ENCODE peak calls at places on chromosome 11, in ten cellular contexts. One of them, this sample, is unnamed.
A peak's percentile ranks its signal among the peaks of the same experiment; 100 is the strongest.

GRCh38 chr11:111585371-111585770 is 16.9 kb upstream of the SIK2 start:
- DNase-seq in cardiac muscle cell: peak; percentile 82
- DNase-seq in colonic mucosa: no peak
- DNase-seq in kidney: no peak
- DNase-seq in brain microvascular endothelial cell: peak; percentile 91
- DNase-seq in A549: no peak
- DNase-seq in SK-N-SH: no peak
- DNase-seq in astrocyte: peak; percentile 79
- DNase-seq in suprapubic skin: no peak
- DNase-seq in right lobe of liver: no peak
- DNase-seq in this sample: no peak

GRCh38 chr11:16788141-16789060 is 50.0 kb downstream of the C11orf58 start:
- DNase-seq in cardiac muscle cell: peak; percentile 84
- DNase-seq in colonic mucosa: peak; percentile 63
- DNase-seq in kidney: peak; percentile 86
- DNase-seq in brain microvascular endothelial cell: peak; percentile 63
- DNase-seq in A549: peak; percentile 70
- DNase-seq in SK-N-SH: peak; percentile 83
- DNase-seq in astrocyte: peak; percentile 79
- DNase-seq in suprapubic skin: no peak
- DNase-seq in right lobe of liver: peak; percentile 84
- DNase-seq in this sample: peak; percentile 90

GRCh38 chr11:57269580-57270021 is 32.6 kb upstream of the APLNR start:
- DNase-seq in cardiac muscle cell: peak; percentile 25
- DNase-seq in colonic mucosa: no peak
- DNase-seq in kidney: peak; percentile 75
- DNase-seq in brain microvascular endothelial cell: no peak
- DNase-seq in A549: no peak
- DNase-seq in SK-N-SH: no peak
- DNase-seq in astrocyte: no peak
- DNase-seq in suprapubic skin: no peak
- DNase-seq in right lobe of liver: no peak
- DNase-seq in this sample: no peak

GRCh38 chr11:101444164-101444563 is 139.6 kb downstream of the TRPC6 start:
- DNase-seq in cardiac muscle cell: no peak
- DNase-seq in colonic mucosa: peak; percentile 27
- DNase-seq in kidney: no peak
- DNase-seq in brain microvascular endothelial cell: no peak
- DNase-seq in A549: no peak
- DNase-seq in SK-N-SH: no peak
- DNase-seq in astrocyte: no peak
- DNase-seq in suprapubic skin: no peak
- DNase-seq in right lobe of liver: no peak
- DNase-seq in this sample: no peak

GRCh38 chr11:126481303-126481680 is 125.8 kb downstream of the ST3GAL4 start:
- DNase-seq in cardiac muscle cell: no peak
- DNase-seq in colonic mucosa: no peak
- DNase-seq in kidney: no peak
- DNase-seq in brain microvascular endothelial cell: no peak
- DNase-seq in A549: no peak
- DNase-seq in SK-N-SH: no peak
- DNase-seq in astrocyte: no peak
- DNase-seq in suprapubic skin: no peak
- DNase-seq in right lobe of liver: no peak
- DNase-seq in this sample: no peak

GRCh38 chr11:121231576-121232278 is 60.8 kb upstream of the SC5D start:
- DNase-seq in cardiac muscle cell: no peak
- DNase-seq in colonic mucosa: peak; percentile 36
- DNase-seq in kidney: no peak
- DNase-seq in brain microvascular endothelial cell: no peak
- DNase-seq in A549: no peak
- DNase-seq in SK-N-SH: no peak
- DNase-seq in astrocyte: no peak
- DNase-seq in suprapubic skin: no peak
- DNase-seq in right lobe of liver: peak; percentile 95
- DNase-seq in this sample: no peak

GRCh38 chr11:65559951-65560537 is 1.9 kb upstream of the LTBP3 start:
- DNase-seq in cardiac muscle cell: peak; percentile 62
- DNase-seq in colonic mucosa: peak; percentile 63
- DNase-seq in kidney: peak; percentile 64
- DNase-seq in brain microvascular endothelial cell: peak; percentile 46
- DNase-seq in A549: peak; percentile 90
- DNase-seq in SK-N-SH: no peak
- DNase-seq in astrocyte: peak; percentile 55
- DNase-seq in suprapubic skin: no peak
- DNase-seq in right lobe of liver: no peak
- DNase-seq in this sample: peak; percentile 85

GRCh38 chr11:15602779-15603178 is 488.1 kb downstream of the INSC start:
- DNase-seq in cardiac muscle cell: no peak
- DNase-seq in colonic mucosa: no peak
- DNase-seq in kidney: no peak
- DNase-seq in brain microvascular endothelial cell: no peak
- DNase-seq in A549: no peak
- DNase-seq in SK-N-SH: no peak
- DNase-seq in astrocyte: no peak
- DNase-seq in suprapubic skin: no peak
- DNase-seq in right lobe of liver: no peak
- DNase-seq in this sample: no peak

GRCh38 chr11:10443721-10444120 is 11.3 kb upstream of the AMPD3 start:
- DNase-seq in cardiac muscle cell: no peak
- DNase-seq in colonic mucosa: no peak
- DNase-seq in kidney: no peak
- DNase-seq in brain microvascular endothelial cell: no peak
- DNase-seq in A549: no peak
- DNase-seq in SK-N-SH: no peak
- DNase-seq in astrocyte: no peak
- DNase-seq in suprapubic skin: no peak
- DNase-seq in right lobe of liver: no peak
- DNase-seq in this sample: no peak

GRCh38 chr11:68978931-68979591 is 1.7 kb downstream of the MRGPRD start:
- DNase-seq in cardiac muscle cell: no peak
- DNase-seq in colonic mucosa: no peak
- DNase-seq in kidney: peak; percentile 64
- DNase-seq in brain microvascular endothelial cell: no peak
- DNase-seq in A549: no peak
- DNase-seq in SK-N-SH: peak; percentile 59
- DNase-seq in astrocyte: no peak
- DNase-seq in suprapubic skin: peak; percentile 75
- DNase-seq in right lobe of liver: peak; percentile 33
- DNase-seq in this sample: no peak

GRCh38 chr11:43984519-43985385 is 42.3 kb downstream of the C11orf96 start:
- DNase-seq in cardiac muscle cell: no peak
- DNase-seq in colonic mucosa: no peak
- DNase-seq in kidney: peak; percentile 84
- DNase-seq in brain microvascular endothelial cell: no peak
- DNase-seq in A549: no peak
- DNase-seq in SK-N-SH: no peak
- DNase-seq in astrocyte: no peak
- DNase-seq in suprapubic skin: no peak
- DNase-seq in right lobe of liver: peak; percentile 65
- DNase-seq in this sample: no peak

GRCh38 chr11:61609970-61610347 is 29.1 kb upstream of the SYT7 start:
- DNase-seq in cardiac muscle cell: no peak
- DNase-seq in colonic mucosa: peak; percentile 43
- DNase-seq in kidney: no peak
- DNase-seq in brain microvascular endothelial cell: no peak
- DNase-seq in A549: peak; percentile 35
- DNase-seq in SK-N-SH: peak; percentile 51
- DNase-seq in astrocyte: no peak
- DNase-seq in suprapubic skin: no peak
- DNase-seq in right lobe of liver: no peak
- DNase-seq in this sample: no peak

GRCh38 chr11:2892215-2893020 is 6.8 kb upstream of the CDKN1C start:
- DNase-seq in cardiac muscle cell: peak; percentile 74
- DNase-seq in colonic mucosa: peak; percentile 72
- DNase-seq in kidney: peak; percentile 94
- DNase-seq in brain microvascular endothelial cell: no peak
- DNase-seq in A549: peak; percentile 49
- DNase-seq in SK-N-SH: peak; percentile 92
- DNase-seq in astrocyte: peak; percentile 28
- DNase-seq in suprapubic skin: no peak
- DNase-seq in right lobe of liver: peak; percentile 67
- DNase-seq in this sample: no peak

GRCh38 chr11:64406221-64406946 is 47.4 kb downstream of the RPS6KA4 start:
- DNase-seq in cardiac muscle cell: peak; percentile 57
- DNase-seq in colonic mucosa: peak; percentile 39
- DNase-seq in kidney: peak; percentile 92
- DNase-seq in brain microvascular endothelial cell: no peak
- DNase-seq in A549: no peak
- DNase-seq in SK-N-SH: peak; percentile 50
- DNase-seq in astrocyte: no peak
- DNase-seq in suprapubic skin: no peak
- DNase-seq in right lobe of liver: peak; percentile 52
- DNase-seq in this sample: no peak

GRCh38 chr11:88281317-88281712 is 56.2 kb downstream of the CTSC start:
- DNase-seq in cardiac muscle cell: peak; percentile 26
- DNase-seq in colonic mucosa: no peak
- DNase-seq in kidney: no peak
- DNase-seq in brain microvascular endothelial cell: no peak
- DNase-seq in A549: peak; percentile 11
- DNase-seq in SK-N-SH: no peak
- DNase-seq in astrocyte: no peak
- DNase-seq in suprapubic skin: no peak
- DNase-seq in right lobe of liver: no peak
- DNase-seq in this sample: no peak

GRCh38 chr11:88100161-88100560 is 75.1 kb downstream of the RAB38 start:
- DNase-seq in cardiac muscle cell: no peak
- DNase-seq in colonic mucosa: no peak
- DNase-seq in kidney: no peak
- DNase-seq in brain microvascular endothelial cell: no peak
- DNase-seq in A549: no peak
- DNase-seq in SK-N-SH: no peak
- DNase-seq in astrocyte: no peak
- DNase-seq in suprapubic skin: no peak
- DNase-seq in right lobe of liver: no peak
- DNase-seq in this sample: no peak

GRCh38 chr11:62664405-62665074 is 470 bp downstream of the C11orf98 start:
- DNase-seq in cardiac muscle cell: peak; percentile 57
- DNase-seq in colonic mucosa: peak; percentile 50
- DNase-seq in kidney: peak; percentile 86
- DNase-seq in brain microvascular endothelial cell: no peak
- DNase-seq in A549: peak; percentile 72
- DNase-seq in SK-N-SH: peak; percentile 73
- DNase-seq in astrocyte: peak; percentile 53
- DNase-seq in suprapubic skin: no peak
- DNase-seq in right lobe of liver: no peak
- DNase-seq in this sample: peak; percentile 51
- TF ChIP-seq CTCF in cardiac muscle cell: no peak
- TF ChIP-seq CTCF in colonic mucosa: no peak
- TF ChIP-seq CTCF in kidney: no peak
- TF ChIP-seq CTCF in brain microvascular endothelial cell: no peak
- TF ChIP-seq CTCF in A549: no peak
- TF ChIP-seq CTCF in SK-N-SH: no peak
- TF ChIP-seq CTCF in astrocyte: no peak
- TF ChIP-seq CTCF in suprapubic skin: no peak
- TF ChIP-seq CTCF in right lobe of liver: no peak
- TF ChIP-seq CTCF in this sample: no peak

DNA sequence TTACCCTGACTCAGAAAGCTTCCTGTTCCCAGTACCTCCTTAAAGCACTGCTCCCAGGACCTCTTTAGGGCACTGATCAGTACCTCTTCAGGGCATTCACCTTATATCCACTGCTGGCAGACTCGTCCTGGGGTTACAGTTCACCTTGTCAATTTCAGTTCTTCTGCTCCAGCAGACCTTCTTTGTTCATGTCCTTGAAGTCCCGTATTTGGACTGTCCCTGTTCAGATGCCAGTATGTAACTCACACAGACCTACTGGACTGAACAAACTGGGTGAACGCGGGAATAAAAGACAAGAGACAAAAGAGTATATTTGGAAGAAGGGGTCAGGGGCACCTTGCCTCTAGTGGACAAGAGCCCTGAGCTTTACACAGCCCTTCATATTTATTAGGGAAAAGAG is 31.8 kb upstream of the NCAM1 start:
- DNase-seq in cardiac muscle cell: no peak
- DNase-seq in colonic mucosa: no peak
- DNase-seq in kidney: no peak
- DNase-seq in brain microvascular endothelial cell: no peak
- DNase-seq in A549: no peak
- DNase-seq in SK-N-SH: no peak
- DNase-seq in astrocyte: no peak
- DNase-seq in suprapubic skin: no peak
- DNase-seq in right lobe of liver: no peak
- DNase-seq in this sample: no peak
- H3K27ac ChIP-seq in cardiac muscle cell: no peak overlapping the region
- H3K27ac ChIP-seq in colonic mucosa: no peak overlapping the region
- H3K27ac ChIP-seq in kidney: no peak overlapping the region
- H3K27ac ChIP-seq in brain microvascular endothelial cell: no peak overlapping the region
- H3K27ac ChIP-seq in A549: no peak overlapping the region
- H3K27ac ChIP-seq in SK-N-SH: no peak overlapping the region
- H3K27ac ChIP-seq in astrocyte: no peak overlapping the region
- H3K27ac ChIP-seq in suprapubic skin: no peak overlapping the region
- H3K27ac ChIP-seq in right lobe of liver: no peak overlapping the region
- H3K27ac ChIP-seq in this sample: no peak overlapping the region

DNA sequence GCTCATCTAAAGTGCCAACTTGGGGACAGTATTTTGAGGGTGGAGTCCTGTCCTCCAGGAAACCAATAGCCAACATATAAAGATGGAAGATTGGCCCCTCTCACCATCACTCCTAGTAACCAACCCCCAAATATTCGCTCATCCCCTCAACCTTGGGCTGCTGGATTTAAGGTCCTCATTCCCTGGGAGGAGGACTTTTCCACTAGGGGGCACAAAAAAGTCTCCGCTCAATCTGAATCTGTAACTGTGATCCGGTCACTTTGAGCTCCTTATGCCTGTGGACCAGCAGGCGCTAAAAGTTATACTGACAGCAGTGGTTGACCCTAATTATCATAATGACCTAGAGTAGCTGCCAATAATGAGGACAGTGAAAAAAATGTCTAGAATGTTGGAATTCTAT is 20.5 kb upstream of the CLPB start:
- DNase-seq in cardiac muscle cell: no peak
- DNase-seq in colonic mucosa: no peak
- DNase-seq in kidney: no peak
- DNase-seq in brain microvascular endothelial cell: no peak
- DNase-seq in A549: no peak
- DNase-seq in SK-N-SH: no peak
- DNase-seq in astrocyte: no peak
- DNase-seq in suprapubic skin: no peak
- DNase-seq in right lobe of liver: no peak
- DNase-seq in this sample: no peak
- TF ChIP-seq CTCF in cardiac muscle cell: peak; percentile 32
- TF ChIP-seq CTCF in colonic mucosa: no peak
- TF ChIP-seq CTCF in kidney: no peak
- TF ChIP-seq CTCF in brain microvascular endothelial cell: peak; percentile 41
- TF ChIP-seq CTCF in A549: peak; percentile 34
- TF ChIP-seq CTCF in SK-N-SH: peak; percentile 19
- TF ChIP-seq CTCF in astrocyte: peak; percentile 6
- TF ChIP-seq CTCF in suprapubic skin: no peak
- TF ChIP-seq CTCF in right lobe of liver: no peak
- TF ChIP-seq CTCF in this sample: no peak

DNA sequence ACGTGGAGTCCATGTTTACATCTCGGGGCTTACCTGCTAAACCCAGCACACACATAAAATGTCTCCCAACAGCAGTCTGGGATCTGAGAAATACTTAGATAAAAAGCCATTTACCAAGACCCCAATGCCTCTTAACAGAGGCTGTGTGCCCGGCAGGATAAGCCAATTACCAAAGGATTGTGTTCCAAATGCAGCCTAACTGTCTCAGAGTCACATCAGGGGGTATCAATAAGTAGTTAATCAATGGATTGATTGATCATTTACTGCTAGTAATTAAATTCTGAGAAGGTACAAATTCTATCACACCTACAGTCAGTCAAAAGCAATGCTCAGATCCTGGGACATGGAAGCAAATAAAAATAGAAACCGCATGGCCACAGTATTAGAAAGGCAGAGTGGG is 125.6 kb downstream of the DSCAML1 start:
- DNase-seq in cardiac muscle cell: no peak
- DNase-seq in colonic mucosa: no peak
- DNase-seq in kidney: no peak
- DNase-seq in brain microvascular endothelial cell: no peak
- DNase-seq in A549: no peak
- DNase-seq in SK-N-SH: no peak
- DNase-seq in astrocyte: no peak
- DNase-seq in suprapubic skin: no peak
- DNase-seq in right lobe of liver: no peak
- DNase-seq in this sample: no peak
- H3K27ac ChIP-seq in cardiac muscle cell: no peak overlapping the region
- H3K27ac ChIP-seq in colonic mucosa: no peak overlapping the region
- H3K27ac ChIP-seq in kidney: no peak overlapping the region
- H3K27ac ChIP-seq in brain microvascular endothelial cell: no peak overlapping the region
- H3K27ac ChIP-seq in A549: no peak overlapping the region
- H3K27ac ChIP-seq in SK-N-SH: no peak overlapping the region
- H3K27ac ChIP-seq in astrocyte: no peak overlapping the region
- H3K27ac ChIP-seq in suprapubic skin: no peak overlapping the region
- H3K27ac ChIP-seq in right lobe of liver: no peak overlapping the region
- H3K27ac ChIP-seq in this sample: no peak overlapping the region

This sample was measured in RWPE1.